ENCODE peak calls at places on chromosomes 3 and 15, in five cellular contexts. H, T, Q, B and E are unnamed samples.

GRCh38 chr3:187367561-187368103 is 553 bp upstream of the RTP4 start:
- DNase-seq in H (no peak), T (no peak), Q (no peak), B (no peak), E (no peak)

GRCh38 chr3:69604735-69605435 is 134.4 kb upstream of the MITF start:
- DNase-seq in H (no peak), T (no peak), Q (no peak), B (no peak), E (no peak)

GRCh38 chr15:64979252-64979710 is 10.4 kb downstream of the SPG21 start:
- DNase-seq in H (no peak), T (no peak), Q (no peak), B (no peak), E (no peak)

GRCh38 chr3:80533553-80533952 is 765.8 kb upstream of the ROBO1 start:
- DNase-seq in H (no peak), T (no peak), Q (no peak), B (no peak), E (no peak)

GRCh38 chr15:100759698-100760356 is 119.8 kb upstream of the ALDH1A3 start:
- DNase-seq in H (peak; percentile 92), T (no peak), Q (no peak), B (no peak), E (no peak)

GRCh38 chr15:74226761-74227540 is 9.2 kb upstream of the CCDC33 start:
- DNase-seq in H (no peak), T (no peak), Q (no peak), B (no peak), E (no peak)

GRCh38 chr3:31543375-31543774 is 10.7 kb downstream of the STT3B start:
- DNase-seq in H (no peak), T (no peak), Q (no peak), B (no peak), E (no peak)

GRCh38 chr3:41881233-41881821 is 80.6 kb downstream of the ULK4 start:
- DNase-seq in H (no peak), T (no peak), Q (no peak), B (no peak), E (no peak)

GRCh38 chr15:89486726-89487050 is 9.7 kb downstream of the RHCG start:
- DNase-seq in H (no peak), T (peak; percentile 29), Q (peak; percentile 43), B (no peak), E (no peak)

GRCh38 chr3:66638717-66639116 is 137.9 kb upstream of the LRIG1 start:
- DNase-seq in H (no peak), T (no peak), Q (no peak), B (no peak), E (no peak)

GRCh38 chr3:186108106-186108940 is 566 bp downstream of the ETV5 start:
- DNase-seq in H (peak; percentile 76), T (peak; percentile 32), Q (no peak), B (no peak), E (no peak)

GRCh38 chr3:182704926-182705325 is 88.4 kb upstream of the ATP11B start:
- DNase-seq in H (no peak), T (no peak), Q (no peak), B (no peak), E (no peak)

GRCh38 chr3:102053375-102053989 is 204.2 kb downstream of the NFKBIZ start:
- DNase-seq in H (peak; percentile 22), T (no peak), Q (no peak), B (no peak), E (no peak)

GRCh38 chr15:70050970-70051369 is 46.7 kb downstream of the TLE3 start:
- DNase-seq in H (no peak), T (peak; percentile 15), Q (no peak), B (no peak), E (no peak)

GRCh38 chr15:63606333-63606732 is 9.1 kb downstream of the FBXL22 start:
- DNase-seq in H (no peak), T (peak; percentile 69), Q (no peak), B (no peak), E (no peak)

GRCh38 chr3:171791695-171792082 is 18.6 kb downstream of the PLD1 start:
- DNase-seq in H (no peak), T (no peak), Q (no peak), B (no peak), E (no peak)
- TF ChIP-seq EP300 in H (no peak), T (peak; percentile 58), Q (no peak), B (no peak), E (no peak)

GRCh38 chr3:157099337-157100078 is 60.4 kb downstream of the CCNL1 start:
- DNase-seq in H (no peak), T (peak; percentile 57), Q (no peak), B (no peak), E (no peak)
- TF ChIP-seq EP300 in H (no peak), T (no peak), Q (no peak), B (no peak), E (no peak)

GRCh38 chr15:90994417-90995311 is at the start of gene PRC1:
- DNase-seq in H (peak; percentile 99), T (peak; percentile 99), Q (peak; percentile 99), B (peak; percentile 77), E (peak; percentile 99)
- TF ChIP-seq EP300 in H (no peak), T (no peak), Q (peak; percentile 1), B (no peak), E (no peak)

GRCh38 chr15:82856397-82857170 is 47.2 kb downstream of the WHAMM start:
- DNase-seq in H (no peak), T (no peak), Q (no peak), B (no peak), E (peak; percentile 21)
- TF ChIP-seq EP300 in H (no peak), T (no peak), Q (no peak), B (no peak), E (no peak)

DNA sequence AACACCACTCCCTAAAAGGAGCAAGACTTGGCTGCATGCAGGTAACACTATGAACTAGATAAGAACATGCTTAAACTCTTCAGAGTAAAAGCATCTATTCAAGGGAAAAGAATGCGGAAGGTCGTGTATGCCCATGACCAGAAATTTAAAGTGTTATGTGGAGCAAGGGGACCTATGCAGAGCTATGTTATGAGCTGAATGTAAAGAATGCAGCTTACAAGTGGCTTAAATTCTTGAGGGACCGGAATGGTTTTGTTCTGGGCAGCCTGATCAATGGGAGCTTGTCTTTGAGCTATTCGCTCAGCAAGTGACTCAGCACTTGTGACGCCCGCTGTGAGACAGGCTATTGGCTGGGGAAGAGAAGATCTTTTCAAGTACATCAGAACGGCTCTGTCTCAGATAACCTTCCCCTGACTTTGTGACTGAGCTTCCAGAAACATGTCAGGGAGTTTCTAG is 367.5 kb upstream of the THBS1 start:
- DNase-seq in H (no peak), T (peak; percentile 57), Q (no peak), B (no peak), E (peak; percentile 38)
- TF ChIP-seq EP300 in H (no peak), T (no peak), Q (no peak), B (no peak), E (no peak)

DNA sequence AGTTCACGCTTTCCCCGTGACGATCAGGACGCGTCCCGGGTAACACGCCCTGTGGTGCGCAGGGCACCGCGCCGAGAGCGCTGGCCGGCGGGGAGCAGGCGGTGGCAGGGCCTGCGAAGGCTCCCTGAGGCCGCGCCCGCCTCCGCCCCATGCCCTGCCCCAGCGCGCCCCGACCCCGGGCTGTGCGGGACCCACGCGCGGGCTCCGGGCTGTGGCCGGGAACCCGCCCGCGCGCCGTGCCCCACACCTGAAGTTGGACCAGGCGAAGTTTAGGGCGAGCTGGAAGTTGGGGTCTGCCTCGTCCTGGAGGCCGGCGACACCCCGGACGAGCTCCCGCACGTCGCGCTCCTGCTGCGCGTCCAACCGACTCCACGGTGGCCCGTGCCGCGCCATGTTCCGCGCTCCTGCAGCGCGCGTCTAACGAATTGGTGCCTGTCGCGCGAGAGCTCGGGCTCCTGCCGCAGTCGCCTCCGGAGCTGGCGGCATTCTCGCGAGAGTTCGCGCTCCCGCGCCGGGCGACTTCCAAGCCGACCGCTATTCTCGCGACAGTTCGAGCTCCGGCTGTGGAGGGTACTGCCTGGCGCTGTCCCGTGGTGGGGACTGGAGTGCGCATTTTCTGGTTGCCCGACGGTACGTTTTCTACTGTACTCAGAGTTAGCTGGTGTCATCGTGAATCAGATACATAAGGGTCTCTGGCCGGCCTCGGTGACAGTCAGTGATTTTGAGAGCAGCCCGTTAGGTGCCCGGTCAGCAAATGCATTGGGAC is at the start of gene TUBGCP5:
- DNase-seq in H (peak; percentile 96), T (peak; percentile 97), Q (peak; percentile 98), B (peak; percentile 87), E (peak; percentile 97)
- TF ChIP-seq EP300 in H (no peak), T (no peak), Q (no peak), B (no peak), E (no peak)